ENCODE peak calls at places on chromosomes 7 and 10, in four cellular contexts. Q, D, Z and Y are unnamed samples.

GRCh38 chr7:44277391-44277790 is 48.0 kb downstream of the CAMK2B start:
- DNase-seq in Q (no peak), Z (no peak), D (no peak), Y (no peak)

GRCh38 chr10:86535057-86535882 is 13.7 kb upstream of the WAPL start:
- DNase-seq in Q (peak), Z (peak), D (peak), Y (no peak)

GRCh38 chr10:33396279-33396678 is 61.8 kb upstream of the NRP1 start:
- DNase-seq in D (no peak), Q (no peak), Z (no peak), Y (no peak)

GRCh38 chr7:28419717-28420116 is 7.4 kb downstream of the CREB5 start:
- DNase-seq in Z (no peak), D (no peak), Q (no peak), Y (peak)

GRCh38 chr7:2523461-2523905 is 3.9 kb downstream of the LFNG start:
- DNase-seq in Q (no peak), D (no peak), Z (no peak), Y (no peak)

GRCh38 chr10:61179734-61180133 is 235.7 kb upstream of the RHOBTB1 start:
- DNase-seq in Z (no peak), D (peak), Q (no peak), Y (no peak)

GRCh38 chr10:84267503-84268126 is 22.8 kb downstream of the RGR start:
- DNase-seq in D (peak), Q (peak), Z (peak), Y (peak)

GRCh38 chr7:149773446-149774236 is at the start of gene ZNF467:
- DNase-seq in D (no peak), Q (no peak), Z (peak), Y (no peak)

GRCh38 chr7:24948739-24949138 is 31.2 kb downstream of the OSBPL3 start:
- DNase-seq in Z (no peak), Q (no peak), D (no peak), Y (no peak)

GRCh38 chr10:130244031-130244927 is 108.1 kb downstream of the GLRX3 start:
- DNase-seq in Z (no peak), D (no peak), Q (no peak), Y (no peak)

GRCh38 chr7:3393862-3394261 is 92.8 kb downstream of the SDK1 start:
- DNase-seq in Q (no peak), D (no peak), Z (no peak), Y (no peak)

GRCh38 chr10:62681211-62681940 is 123.1 kb upstream of the ADO start:
- DNase-seq in Z (no peak), Q (no peak), D (peak), Y (no peak)

DNA sequence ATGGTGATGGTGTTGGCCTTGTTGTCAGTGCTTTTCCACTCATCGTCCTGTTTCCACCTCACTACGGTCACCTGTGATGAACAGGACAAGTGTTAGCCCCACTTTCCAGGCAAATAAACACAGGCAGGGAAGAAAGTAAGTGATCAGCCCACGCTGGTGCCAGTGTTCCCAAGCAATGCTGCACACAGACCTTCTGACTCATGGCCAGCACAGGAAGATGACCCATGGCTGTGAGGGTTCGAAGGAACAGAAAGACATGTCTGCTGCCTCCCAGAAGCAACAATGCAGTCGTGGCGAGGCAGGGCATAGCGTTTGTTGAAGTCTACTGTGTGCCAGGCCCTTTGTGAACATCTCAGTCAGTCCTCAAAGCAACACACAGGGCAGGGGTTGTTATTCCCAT is 35.7 kb downstream of the SLC29A3 start:
- DNase-seq in Q (no peak), Z (no peak), D (no peak), Y (peak)
- TF ChIP-seq MAZ in Q (no peak), Z (no peak), D (no peak), Y (no peak)

DNA sequence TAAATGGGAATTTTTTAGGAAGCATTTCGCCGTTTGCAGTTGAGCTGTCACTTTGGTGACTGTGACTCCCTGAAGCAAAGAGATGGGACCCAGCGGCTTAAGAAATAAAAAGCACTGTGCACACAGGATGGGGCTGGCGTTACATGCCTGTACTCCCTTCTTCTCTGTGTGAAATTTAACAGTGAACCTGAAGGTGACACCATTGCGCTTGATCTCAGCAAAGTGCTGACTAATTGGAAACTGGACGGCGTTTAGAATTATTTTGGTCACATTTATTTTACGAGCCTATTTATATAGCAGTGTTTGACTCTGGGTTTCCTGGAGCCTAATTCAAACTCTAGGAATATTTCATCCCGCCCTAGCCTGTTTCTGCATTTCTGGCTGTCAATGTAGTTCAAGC is 146.2 kb downstream of the PAXIP1 start:
- DNase-seq in Q (no peak), D (no peak), Z (no peak), Y (no peak)
- TF ChIP-seq MAZ in Q (no peak), D (no peak), Z (no peak), Y (no peak)

GRCh38 chr10:52908483-52908882 is 135.9 kb upstream of the MBL2 start:
- DNase-seq in Q (no peak), Z (no peak), D (no peak), Y (no peak)
- TF ChIP-seq MAZ in Q (no peak), Z (no peak), D (no peak), Y (no peak)

DNA sequence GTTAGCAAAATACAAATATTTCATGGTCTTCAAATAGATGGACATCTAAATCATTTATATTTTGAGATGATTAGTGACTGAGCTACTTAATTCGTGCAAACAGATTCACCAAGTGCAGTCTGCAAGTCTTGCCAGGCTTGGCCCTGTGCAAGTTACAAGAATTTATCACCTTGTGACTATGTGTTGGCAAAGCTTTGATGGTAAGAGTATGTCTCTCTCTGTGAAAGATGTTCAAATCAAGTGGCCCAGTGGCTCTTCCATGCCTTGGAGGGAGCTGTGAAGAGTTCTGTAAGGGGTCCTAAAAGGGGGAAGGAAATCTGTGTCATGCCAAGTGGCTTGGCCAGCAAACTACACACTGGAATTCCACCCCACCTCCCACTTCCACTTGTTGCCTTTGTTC is 397.3 kb downstream of the TYW1 start:
- DNase-seq in Z (no peak), Q (no peak), D (no peak), Y (no peak)
- TF ChIP-seq MAZ in Z (no peak), Q (no peak), D (no peak), Y (no peak)

DNA sequence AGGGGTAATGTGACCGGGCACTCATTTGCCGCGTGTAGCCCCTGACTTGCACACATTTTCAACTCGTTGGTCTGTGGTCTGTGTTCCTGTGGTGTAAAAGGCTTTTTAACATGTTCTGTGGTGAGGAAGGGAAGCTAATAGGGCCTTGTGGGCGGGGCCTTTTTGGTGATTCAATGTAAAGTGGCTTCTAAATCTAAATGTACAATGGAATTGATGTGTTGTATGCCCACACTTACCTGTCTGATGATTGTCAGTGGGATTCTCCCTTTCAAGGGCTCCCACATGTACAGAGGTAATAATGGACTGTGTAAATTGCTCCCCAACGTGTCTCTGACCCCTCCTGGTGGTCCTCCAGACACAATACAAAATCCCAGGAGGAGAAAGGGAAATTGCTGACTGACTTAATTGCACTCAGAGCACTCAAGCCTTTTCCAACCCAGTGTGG is 43.1 kb upstream of the GATAD1 start:
- DNase-seq in Q (no peak), Z (no peak), D (no peak), Y (no peak)
- TF ChIP-seq MAZ in Q (no peak), Z (no peak), D (no peak), Y (no peak)

GRCh38 chr10:118026936-118027335 is 19.8 kb downstream of the RAB11FIP2 start:
- DNase-seq in D (no peak), Z (no peak), Q (no peak), Y (no peak)

GRCh38 chr10:118031351-118032075 is 15.2 kb downstream of the RAB11FIP2 start:
- DNase-seq in D (no peak), Q (no peak), Z (no peak), Y (no peak)

GRCh38 chr10:118028619-118029018 is 18.1 kb downstream of the RAB11FIP2 start:
- DNase-seq in D (no peak), Q (no peak), Z (no peak), Y (no peak)

GRCh38 chr10:118032564-118032963 is 14.2 kb downstream of the RAB11FIP2 start:
- DNase-seq in Z (no peak), D (no peak), Q (no peak), Y (no peak)

GRCh38 chr10:118027397-118027796 is 19.3 kb downstream of the RAB11FIP2 start:
- DNase-seq in D (no peak), Z (no peak), Q (no peak), Y (no peak)
- TF ChIP-seq MAZ in D (no peak), Z (no peak), Q (no peak), Y (no peak)

DNA sequence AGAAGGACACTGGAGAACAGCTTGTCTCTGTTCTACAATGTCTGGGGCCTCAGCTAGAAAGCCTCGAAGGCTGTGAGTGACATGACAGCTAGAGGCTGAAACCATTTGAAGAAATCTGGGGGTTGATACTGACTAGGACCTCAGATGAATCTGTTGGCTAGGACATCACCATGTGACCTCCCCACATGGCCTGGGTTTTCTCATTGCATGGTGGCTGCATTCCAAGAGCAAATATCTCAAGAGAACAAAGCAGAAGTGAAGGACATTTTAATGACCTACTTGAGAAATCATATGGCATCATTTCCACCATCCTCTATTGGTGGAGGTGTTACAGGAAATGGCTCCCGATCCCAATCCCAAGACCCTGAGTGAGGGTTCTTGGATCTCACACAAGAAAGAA is 450.6 kb upstream of the AUTS2 start:
- DNase-seq in Q (no peak), Z (no peak), D (no peak), Y (no peak)
- TF ChIP-seq MAZ in Q (no peak), Z (no peak), D (no peak), Y (no peak)

DNA sequence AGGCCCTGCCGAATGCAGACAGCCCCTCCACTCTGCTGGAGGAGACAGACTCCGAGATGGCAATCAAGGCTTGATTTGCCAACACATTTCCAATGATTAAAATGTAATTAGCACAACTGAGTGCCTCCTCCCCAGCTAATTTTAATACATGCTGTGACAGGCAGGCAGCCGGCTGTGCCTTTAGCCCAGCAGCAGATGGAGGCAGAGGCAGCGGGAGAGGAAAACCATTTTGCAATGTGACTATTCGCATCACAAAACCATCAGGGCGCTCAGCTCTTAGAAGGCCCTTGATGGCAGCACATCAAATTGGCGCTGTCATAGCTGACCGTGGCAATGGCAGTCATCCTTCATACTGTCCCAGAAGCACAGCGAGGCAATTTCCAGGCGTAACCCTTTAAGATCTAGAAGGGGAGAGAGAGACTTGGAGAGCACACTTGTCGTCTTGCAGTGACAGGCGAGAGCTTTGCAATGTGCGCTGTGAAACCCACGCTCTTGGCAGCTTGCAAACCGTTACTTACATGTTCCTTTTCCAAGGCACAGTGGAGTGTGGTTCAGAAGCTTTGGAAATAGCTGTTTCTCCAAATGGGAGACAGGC is 714.8 kb upstream of the GALNT17 start:
- DNase-seq in Z (no peak), D (no peak), Q (no peak), Y (no peak)
- TF ChIP-seq MAZ in Z (no peak), D (no peak), Q (no peak), Y (no peak)

DNA sequence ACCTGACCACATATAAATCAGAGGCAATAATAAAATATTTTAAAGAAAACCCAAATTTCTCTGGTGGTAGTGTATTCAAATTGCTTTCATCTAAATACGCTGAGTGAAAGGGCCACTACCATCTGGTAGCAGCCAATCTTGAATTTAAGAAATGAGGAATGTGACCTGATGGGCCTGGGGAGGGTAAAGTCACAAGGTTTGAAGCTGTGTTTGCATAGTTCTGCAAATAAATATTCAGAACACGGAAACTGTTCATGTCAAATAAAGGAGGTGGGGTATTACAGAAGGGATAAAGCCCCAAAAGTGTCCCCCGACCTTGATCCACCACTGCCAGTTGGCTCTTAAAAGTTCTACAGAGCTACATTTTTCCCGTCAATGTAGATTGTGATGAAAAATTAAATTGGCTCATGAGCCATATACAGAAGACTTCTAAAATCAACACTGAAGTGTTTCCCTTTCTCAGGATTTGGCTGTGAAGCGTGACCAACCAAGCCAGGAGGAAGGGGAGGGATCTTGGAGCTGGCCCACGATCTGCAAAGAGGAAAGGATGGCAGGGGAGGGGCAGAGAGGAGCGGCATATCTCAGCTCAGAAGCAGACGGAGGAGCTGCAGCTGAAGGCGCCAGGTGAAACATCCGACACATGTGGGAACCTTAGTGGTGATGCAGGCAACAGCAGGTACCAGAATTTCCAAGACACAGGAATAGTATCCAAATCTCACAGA is 39.6 kb downstream of the MPP7 start:
- DNase-seq in D (peak), Q (no peak), Z (no peak), Y (no peak)
- TF ChIP-seq MAZ in D (no peak), Q (no peak), Z (no peak), Y (no peak)

GRCh38 chr10:47031251-47031952 is 120.2 kb downstream of the PTPN20 start:
- DNase-seq in Q (peak), Z (peak), D (no peak), Y (no peak)
- TF ChIP-seq MAZ in Q (no peak), Z (no peak), D (no peak), Y (no peak)